ENCODE peak calls at places on chromosomes 3 and 15, in nine cellular contexts. One of them, this sample, is unnamed.

GRCh38 chr3:42507252-42507651 is 4.8 kb downstream of the VIPR1 start:
- DNase-seq in mesendoderm: peak; percentile 84
- DNase-seq in activated naive CD4-positive, alpha-beta T cell treated with Interleukin-2 at 50 U/mL for 16 hours: no peak
- DNase-seq in activated CD4-positive, alpha-beta T cell treated with anti-CD3 and anti-CD28 coated beads for 4 hours: no peak
- DNase-seq in AG08395: no peak
- DNase-seq in stimulated activated CD4-positive, alpha-beta T cell treated with anti-CD3 and anti-CD28 coated beads, Interleukin-2, amount 100 ng/mL, for 48 hours: no peak
- DNase-seq in hepatocyte: peak; percentile 68
- DNase-seq in NCI-H2081: no peak
- DNase-seq in NCI-H1092 treated with DMSO at 0.1 percent for 48 hours: no peak
- DNase-seq in this sample: peak; percentile 74

GRCh38 chr3:150737874-150738679 is 24.9 kb downstream of the SIAH2 start:
- DNase-seq in mesendoderm: peak; percentile 95
- DNase-seq in activated naive CD4-positive, alpha-beta T cell treated with Interleukin-2 at 50 U/mL for 16 hours: peak; percentile 59
- DNase-seq in activated CD4-positive, alpha-beta T cell treated with anti-CD3 and anti-CD28 coated beads for 4 hours: peak; percentile 39
- DNase-seq in AG08395: peak; percentile 30
- DNase-seq in stimulated activated CD4-positive, alpha-beta T cell treated with anti-CD3 and anti-CD28 coated beads, Interleukin-2, amount 100 ng/mL, for 48 hours: no peak
- DNase-seq in hepatocyte: peak; percentile 66
- DNase-seq in NCI-H2081: no peak
- DNase-seq in NCI-H1092 treated with DMSO at 0.1 percent for 48 hours: no peak
- DNase-seq in this sample: no peak

GRCh38 chr3:134065836-134066538 is 36.3 kb upstream of the SLCO2A1 start:
- DNase-seq in mesendoderm: no peak
- DNase-seq in activated naive CD4-positive, alpha-beta T cell treated with Interleukin-2 at 50 U/mL for 16 hours: no peak
- DNase-seq in activated CD4-positive, alpha-beta T cell treated with anti-CD3 and anti-CD28 coated beads for 4 hours: no peak
- DNase-seq in AG08395: no peak
- DNase-seq in stimulated activated CD4-positive, alpha-beta T cell treated with anti-CD3 and anti-CD28 coated beads, Interleukin-2, amount 100 ng/mL, for 48 hours: no peak
- DNase-seq in hepatocyte: no peak
- DNase-seq in NCI-H2081: no peak
- DNase-seq in NCI-H1092 treated with DMSO at 0.1 percent for 48 hours: no peak
- DNase-seq in this sample: no peak

GRCh38 chr3:114379266-114379665 is 85.4 kb downstream of the TIGIT start:
- DNase-seq in mesendoderm: no peak
- DNase-seq in activated naive CD4-positive, alpha-beta T cell treated with Interleukin-2 at 50 U/mL for 16 hours: no peak
- DNase-seq in activated CD4-positive, alpha-beta T cell treated with anti-CD3 and anti-CD28 coated beads for 4 hours: no peak
- DNase-seq in AG08395: no peak
- DNase-seq in stimulated activated CD4-positive, alpha-beta T cell treated with anti-CD3 and anti-CD28 coated beads, Interleukin-2, amount 100 ng/mL, for 48 hours: no peak
- DNase-seq in hepatocyte: no peak
- DNase-seq in NCI-H2081: no peak
- DNase-seq in NCI-H1092 treated with DMSO at 0.1 percent for 48 hours: no peak
- DNase-seq in this sample: no peak

GRCh38 chr3:106249159-106249558 is 380.3 kb upstream of the CBLB start:
- DNase-seq in mesendoderm: no peak
- DNase-seq in activated naive CD4-positive, alpha-beta T cell treated with Interleukin-2 at 50 U/mL for 16 hours: no peak
- DNase-seq in activated CD4-positive, alpha-beta T cell treated with anti-CD3 and anti-CD28 coated beads for 4 hours: no peak
- DNase-seq in AG08395: peak; percentile 15
- DNase-seq in stimulated activated CD4-positive, alpha-beta T cell treated with anti-CD3 and anti-CD28 coated beads, Interleukin-2, amount 100 ng/mL, for 48 hours: no peak
- DNase-seq in hepatocyte: no peak
- DNase-seq in NCI-H2081: no peak
- DNase-seq in NCI-H1092 treated with DMSO at 0.1 percent for 48 hours: no peak
- DNase-seq in this sample: no peak

GRCh38 chr3:148739720-148740119 is 42.0 kb downstream of the AGTR1 start:
- DNase-seq in mesendoderm: no peak
- DNase-seq in activated naive CD4-positive, alpha-beta T cell treated with Interleukin-2 at 50 U/mL for 16 hours: no peak
- DNase-seq in activated CD4-positive, alpha-beta T cell treated with anti-CD3 and anti-CD28 coated beads for 4 hours: no peak
- DNase-seq in AG08395: no peak
- DNase-seq in stimulated activated CD4-positive, alpha-beta T cell treated with anti-CD3 and anti-CD28 coated beads, Interleukin-2, amount 100 ng/mL, for 48 hours: no peak
- DNase-seq in hepatocyte: no peak
- DNase-seq in NCI-H2081: no peak
- DNase-seq in NCI-H1092 treated with DMSO at 0.1 percent for 48 hours: no peak
- DNase-seq in this sample: no peak

GRCh38 chr15:77042955-77043920 is 27.7 kb downstream of the TSPAN3 start:
- DNase-seq in mesendoderm: no peak
- DNase-seq in activated naive CD4-positive, alpha-beta T cell treated with Interleukin-2 at 50 U/mL for 16 hours: no peak
- DNase-seq in activated CD4-positive, alpha-beta T cell treated with anti-CD3 and anti-CD28 coated beads for 4 hours: no peak
- DNase-seq in AG08395: no peak
- DNase-seq in stimulated activated CD4-positive, alpha-beta T cell treated with anti-CD3 and anti-CD28 coated beads, Interleukin-2, amount 100 ng/mL, for 48 hours: peak; percentile 3
- DNase-seq in hepatocyte: no peak
- DNase-seq in NCI-H2081: no peak
- DNase-seq in NCI-H1092 treated with DMSO at 0.1 percent for 48 hours: no peak
- DNase-seq in this sample: no peak

GRCh38 chr3:189567772-189568420 is 63.3 kb upstream of the TP63 start:
- DNase-seq in mesendoderm: no peak
- DNase-seq in activated naive CD4-positive, alpha-beta T cell treated with Interleukin-2 at 50 U/mL for 16 hours: no peak
- DNase-seq in activated CD4-positive, alpha-beta T cell treated with anti-CD3 and anti-CD28 coated beads for 4 hours: no peak
- DNase-seq in AG08395: no peak
- DNase-seq in stimulated activated CD4-positive, alpha-beta T cell treated with anti-CD3 and anti-CD28 coated beads, Interleukin-2, amount 100 ng/mL, for 48 hours: no peak
- DNase-seq in hepatocyte: no peak
- DNase-seq in NCI-H2081: no peak
- DNase-seq in NCI-H1092 treated with DMSO at 0.1 percent for 48 hours: no peak
- DNase-seq in this sample: no peak

GRCh38 chr15:79657722-79658121 is 225.6 kb downstream of the MINAR1 start:
- DNase-seq in mesendoderm: no peak
- DNase-seq in activated naive CD4-positive, alpha-beta T cell treated with Interleukin-2 at 50 U/mL for 16 hours: no peak
- DNase-seq in activated CD4-positive, alpha-beta T cell treated with anti-CD3 and anti-CD28 coated beads for 4 hours: no peak
- DNase-seq in AG08395: no peak
- DNase-seq in stimulated activated CD4-positive, alpha-beta T cell treated with anti-CD3 and anti-CD28 coated beads, Interleukin-2, amount 100 ng/mL, for 48 hours: no peak
- DNase-seq in hepatocyte: no peak
- DNase-seq in NCI-H2081: no peak
- DNase-seq in NCI-H1092 treated with DMSO at 0.1 percent for 48 hours: no peak
- DNase-seq in this sample: no peak

GRCh38 chr15:69531302-69532027 is 78.8 kb downstream of the RPLP1 start:
- DNase-seq in mesendoderm: peak; percentile 52
- DNase-seq in activated naive CD4-positive, alpha-beta T cell treated with Interleukin-2 at 50 U/mL for 16 hours: no peak
- DNase-seq in activated CD4-positive, alpha-beta T cell treated with anti-CD3 and anti-CD28 coated beads for 4 hours: no peak
- DNase-seq in AG08395: no peak
- DNase-seq in stimulated activated CD4-positive, alpha-beta T cell treated with anti-CD3 and anti-CD28 coated beads, Interleukin-2, amount 100 ng/mL, for 48 hours: no peak
- DNase-seq in hepatocyte: no peak
- DNase-seq in NCI-H2081: no peak
- DNase-seq in NCI-H1092 treated with DMSO at 0.1 percent for 48 hours: peak; percentile 46
- DNase-seq in this sample: no peak

GRCh38 chr3:88041005-88041404 is 17.8 kb downstream of the CGGBP1 start:
- DNase-seq in mesendoderm: peak; percentile 44
- DNase-seq in activated naive CD4-positive, alpha-beta T cell treated with Interleukin-2 at 50 U/mL for 16 hours: no peak
- DNase-seq in activated CD4-positive, alpha-beta T cell treated with anti-CD3 and anti-CD28 coated beads for 4 hours: no peak
- DNase-seq in AG08395: no peak
- DNase-seq in stimulated activated CD4-positive, alpha-beta T cell treated with anti-CD3 and anti-CD28 coated beads, Interleukin-2, amount 100 ng/mL, for 48 hours: no peak
- DNase-seq in hepatocyte: no peak
- DNase-seq in NCI-H2081: no peak
- DNase-seq in NCI-H1092 treated with DMSO at 0.1 percent for 48 hours: no peak
- DNase-seq in this sample: no peak

GRCh38 chr3:35678552-35679220 is 39.4 kb downstream of the ARPP21 start:
- DNase-seq in mesendoderm: no peak
- DNase-seq in activated naive CD4-positive, alpha-beta T cell treated with Interleukin-2 at 50 U/mL for 16 hours: no peak
- DNase-seq in activated CD4-positive, alpha-beta T cell treated with anti-CD3 and anti-CD28 coated beads for 4 hours: no peak
- DNase-seq in AG08395: no peak
- DNase-seq in stimulated activated CD4-positive, alpha-beta T cell treated with anti-CD3 and anti-CD28 coated beads, Interleukin-2, amount 100 ng/mL, for 48 hours: no peak
- DNase-seq in hepatocyte: no peak
- DNase-seq in NCI-H2081: no peak
- DNase-seq in NCI-H1092 treated with DMSO at 0.1 percent for 48 hours: no peak
- DNase-seq in this sample: no peak

GRCh38 chr3:47533481-47533880 is 20.0 kb upstream of the ELP6 start:
- DNase-seq in mesendoderm: no peak
- DNase-seq in activated naive CD4-positive, alpha-beta T cell treated with Interleukin-2 at 50 U/mL for 16 hours: no peak
- DNase-seq in activated CD4-positive, alpha-beta T cell treated with anti-CD3 and anti-CD28 coated beads for 4 hours: no peak
- DNase-seq in AG08395: no peak
- DNase-seq in stimulated activated CD4-positive, alpha-beta T cell treated with anti-CD3 and anti-CD28 coated beads, Interleukin-2, amount 100 ng/mL, for 48 hours: no peak
- DNase-seq in hepatocyte: no peak
- DNase-seq in NCI-H2081: no peak
- DNase-seq in NCI-H1092 treated with DMSO at 0.1 percent for 48 hours: no peak
- DNase-seq in this sample: no peak

GRCh38 chr15:78266229-78266628 is 1.9 kb downstream of the DNAJA4 start:
- DNase-seq in mesendoderm: no peak
- DNase-seq in activated naive CD4-positive, alpha-beta T cell treated with Interleukin-2 at 50 U/mL for 16 hours: no peak
- DNase-seq in activated CD4-positive, alpha-beta T cell treated with anti-CD3 and anti-CD28 coated beads for 4 hours: no peak
- DNase-seq in AG08395: no peak
- DNase-seq in stimulated activated CD4-positive, alpha-beta T cell treated with anti-CD3 and anti-CD28 coated beads, Interleukin-2, amount 100 ng/mL, for 48 hours: no peak
- DNase-seq in hepatocyte: no peak
- DNase-seq in NCI-H2081: no peak
- DNase-seq in NCI-H1092 treated with DMSO at 0.1 percent for 48 hours: no peak
- DNase-seq in this sample: no peak

GRCh38 chr3:65951836-65952505 is 86.7 kb downstream of the MAGI1 start:
- DNase-seq in mesendoderm: no peak
- DNase-seq in activated naive CD4-positive, alpha-beta T cell treated with Interleukin-2 at 50 U/mL for 16 hours: no peak
- DNase-seq in activated CD4-positive, alpha-beta T cell treated with anti-CD3 and anti-CD28 coated beads for 4 hours: no peak
- DNase-seq in AG08395: no peak
- DNase-seq in stimulated activated CD4-positive, alpha-beta T cell treated with anti-CD3 and anti-CD28 coated beads, Interleukin-2, amount 100 ng/mL, for 48 hours: no peak
- DNase-seq in hepatocyte: no peak
- DNase-seq in NCI-H2081: no peak
- DNase-seq in NCI-H1092 treated with DMSO at 0.1 percent for 48 hours: no peak
- DNase-seq in this sample: no peak

GRCh38 chr3:53495518-53496501 is 1.4 kb downstream of the CACNA1D start:
- DNase-seq in mesendoderm: no peak
- DNase-seq in activated naive CD4-positive, alpha-beta T cell treated with Interleukin-2 at 50 U/mL for 16 hours: no peak
- DNase-seq in activated CD4-positive, alpha-beta T cell treated with anti-CD3 and anti-CD28 coated beads for 4 hours: no peak
- DNase-seq in AG08395: no peak
- DNase-seq in stimulated activated CD4-positive, alpha-beta T cell treated with anti-CD3 and anti-CD28 coated beads, Interleukin-2, amount 100 ng/mL, for 48 hours: no peak
- DNase-seq in hepatocyte: peak; percentile 42
- DNase-seq in NCI-H2081: peak; percentile 55
- DNase-seq in NCI-H1092 treated with DMSO at 0.1 percent for 48 hours: peak; percentile 25
- DNase-seq in this sample: peak; percentile 38

GRCh38 chr3:184737641-184738518 is 26.0 kb upstream of the MAGEF1 start:
- DNase-seq in mesendoderm: no peak
- DNase-seq in activated naive CD4-positive, alpha-beta T cell treated with Interleukin-2 at 50 U/mL for 16 hours: no peak
- DNase-seq in activated CD4-positive, alpha-beta T cell treated with anti-CD3 and anti-CD28 coated beads for 4 hours: no peak
- DNase-seq in AG08395: peak; percentile 76
- DNase-seq in stimulated activated CD4-positive, alpha-beta T cell treated with anti-CD3 and anti-CD28 coated beads, Interleukin-2, amount 100 ng/mL, for 48 hours: no peak
- DNase-seq in hepatocyte: peak; percentile 55
- DNase-seq in NCI-H2081: no peak
- DNase-seq in NCI-H1092 treated with DMSO at 0.1 percent for 48 hours: no peak
- DNase-seq in this sample: no peak

This sample was measured in left colon.